ENCODE peak calls at places on chromosomes 4 and X, in ten cellular contexts. L is D341Med; D is cardiac fibroblast; X is EH; M is activated naive CD8-positive, alpha-beta T cell treated with anti-CD3 and anti-CD28 coated beads, Interleukin-2, amount 50 U/mL, for 24 hours; E is HCT116; A is stimulated activated CD4-positive, alpha-beta T cell treated with anti-CD3 and anti-CD28 coated beads, Interleukin-1b, Interleukin-23, amount 100 ng/mL, for 24 hours; O is omental fat pad; Q is LoVo; I is body of pancreas. H is an unnamed sample.

GRCh38 chr4:44194365-44194764 is 254.2 kb downstream of the KCTD8 start:
- DNase-seq in L (no peak), D (no peak), X (no peak), M (no peak), E (no peak), A (no peak), O (no peak), Q (no peak), I (no peak), H (no peak)

GRCh38 chrX:48911407-48912182 is at the start of gene SLC35A2:
- DNase-seq in L (peak; percentile 85), D (peak; percentile 61), X (peak; percentile 77), M (peak; percentile 87), E (peak; percentile 77), A (peak; percentile 65), O (peak; percentile 52), Q (peak; percentile 77), I (peak; percentile 85), H (peak; percentile 1)

GRCh38 chr4:72924814-72925213 is 144.7 kb downstream of the COX18 start:
- DNase-seq in L (no peak), D (no peak), X (no peak), M (no peak), E (no peak), A (no peak), O (no peak), Q (no peak), I (no peak), H (no peak)

GRCh38 chr4:157043131-157043530 is 32.8 kb upstream of the GLRB start:
- DNase-seq in L (no peak), D (peak; percentile 42), X (peak; percentile 46), M (no peak), E (no peak), A (no peak), O (no peak), Q (no peak), I (no peak), H (peak; percentile 32)

GRCh38 chr4:72326692-72327632 is 242.1 kb downstream of the ADAMTS3 start:
- DNase-seq in L (peak; percentile 44), D (peak; percentile 68), X (peak; percentile 46), M (no peak), E (peak; percentile 8), A (no peak), O (no peak), Q (peak; percentile 49), I (peak; percentile 11), H (no peak)

GRCh38 chr4:79632114-79632513 is 224.1 kb upstream of the GK2 start:
- DNase-seq in L (no peak), D (no peak), X (no peak), M (no peak), E (no peak), A (no peak), O (no peak), Q (no peak), I (no peak), H (no peak)

GRCh38 chr4:122083356-122083755 is 68.8 kb upstream of the BLTP1 start:
- DNase-seq in L (no peak), D (no peak), X (no peak), M (no peak), E (no peak), A (no peak), O (no peak), Q (no peak), I (no peak), H (no peak)

GRCh38 chrX:108223606-108224005 is 132.0 kb downstream of the ATG4A start:
- DNase-seq in L (no peak), D (peak; percentile 24), X (no peak), M (no peak), E (no peak), A (no peak), O (no peak), Q (no peak), I (no peak), H (no peak)

GRCh38 chrX:13694359-13694758 is 5.4 kb downstream of the RAB9A start:
- DNase-seq in L (no peak), D (no peak), X (peak; percentile 37), M (no peak), E (no peak), A (no peak), O (no peak), Q (no peak), I (no peak), H (no peak)

GRCh38 chr4:103410401-103410800 is 212.3 kb upstream of the CENPE start:
- DNase-seq in L (no peak), D (no peak), X (no peak), M (no peak), E (no peak), A (no peak), O (no peak), Q (no peak), I (no peak), H (no peak)

GRCh38 chr4:53651142-53651720 is 59.9 kb upstream of the LNX1 start:
- DNase-seq in L (no peak), D (peak; percentile 29), X (peak; percentile 49), M (no peak), E (no peak), A (no peak), O (no peak), Q (no peak), I (peak; percentile 61), H (no peak)

GRCh38 chr4:113878718-113879117 is 100.7 kb downstream of the ARSJ start:
- DNase-seq in L (no peak), D (peak; percentile 15), X (peak; percentile 33), M (no peak), E (no peak), A (no peak), O (no peak), Q (no peak), I (no peak), H (no peak)

GRCh38 chr4:125316781-125317525 is 2.2 kb downstream of the FAT4 start:
- DNase-seq in L (peak; percentile 55), D (peak; percentile 35), X (peak; percentile 56), M (peak; percentile 2), E (no peak), A (no peak), O (peak; percentile 23), Q (no peak), I (no peak), H (no peak)

GRCh38 chrX:41824551-41824950 is 98.8 kb downstream of the CASK start:
- DNase-seq in L (no peak), D (peak; percentile 34), X (peak; percentile 75), M (no peak), E (peak; percentile 51), A (no peak), O (no peak), Q (peak; percentile 52), I (no peak), H (no peak)

GRCh38 chr4:24736066-24736465 is 59.3 kb upstream of the SOD3 start:
- DNase-seq in L (no peak), D (peak; percentile 36), X (peak; percentile 35), M (no peak), E (peak; percentile 27), A (no peak), O (no peak), Q (no peak), I (no peak), H (no peak)

GRCh38 chr4:60648774-60649173 is 551.4 kb upstream of the ADGRL3 start:
- DNase-seq in L (no peak), D (no peak), X (no peak), M (no peak), E (no peak), A (no peak), O (no peak), Q (no peak), I (no peak), H (no peak)

GRCh38 chr4:183229397-183229796 is 90.7 kb downstream of the CLDN22 start:
- DNase-seq in L (no peak), D (no peak), X (peak; percentile 41), M (no peak), E (no peak), A (no peak), O (no peak), Q (no peak), I (no peak), H (no peak)

GRCh38 chr4:37245391-37245954 is 930 bp downstream of the NWD2 start:
- DNase-seq in L (no peak), D (no peak), X (no peak), M (no peak), E (no peak), A (no peak), O (no peak), Q (no peak), I (no peak), H (no peak)

GRCh38 chr4:52106701-52107100 is 55.6 kb downstream of the SPATA18 start:
- DNase-seq in L (no peak), D (no peak), X (peak; percentile 43), M (no peak), E (no peak), A (no peak), O (no peak), Q (no peak), I (no peak), H (no peak)

GRCh38 chr4:177393236-177393635 is 49.0 kb downstream of the AGA start:
- DNase-seq in L (no peak), D (no peak), X (no peak), M (peak; percentile 10), E (no peak), A (no peak), O (no peak), Q (no peak), I (no peak), H (peak; percentile 11)

GRCh38 chrX:41922125-41922521 is 1.2 kb downstream of the CASK start:
- DNase-seq in L (peak; percentile 18), D (peak; percentile 23), X (peak; percentile 25), M (peak; percentile 30), E (no peak), A (no peak), O (no peak), Q (no peak), I (peak; percentile 3), H (no peak)

GRCh38 chr4:724131-724530 is 18.5 kb downstream of the PCGF3 start:
- DNase-seq in L (no peak), D (no peak), X (no peak), M (no peak), E (no peak), A (no peak), O (no peak), Q (no peak), I (no peak), H (no peak)

GRCh38 chrX:26952213-26952612 is 510.9 kb downstream of the PPP4R3C start:
- DNase-seq in L (no peak), D (no peak), X (no peak), M (no peak), E (no peak), A (no peak), O (no peak), Q (no peak), I (no peak), H (no peak)

GRCh38 chr4:28636971-28637370 is 1776.3 kb downstream of the STIM2 start:
- DNase-seq in L (no peak), D (no peak), X (peak; percentile 55), M (no peak), E (no peak), A (no peak), O (no peak), Q (no peak), I (no peak), H (no peak)

GRCh38 chr4:164807611-164808010 is 53.7 kb downstream of the SMIM31 start:
- DNase-seq in L (no peak), D (no peak), X (no peak), M (no peak), E (no peak), A (no peak), O (no peak), Q (no peak), I (no peak), H (no peak)

GRCh38 chrX:150767475-150768131 is 74.4 kb downstream of the MTMR1 start:
- DNase-seq in L (no peak), D (peak; percentile 84), X (peak; percentile 90), M (no peak), E (no peak), A (no peak), O (no peak), Q (no peak), I (peak; percentile 29), H (peak; percentile 34)

GRCh38 chr4:130203571-130203970 is 1107.6 kb downstream of the C4orf33 start:
- DNase-seq in L (no peak), D (no peak), X (no peak), M (no peak), E (no peak), A (no peak), O (no peak), Q (no peak), I (no peak), H (no peak)

GRCh38 chr4:138669479-138670165 is 346.0 kb upstream of the NOCT start:
- DNase-seq in L (no peak), D (peak; percentile 13), X (peak; percentile 65), M (no peak), E (no peak), A (no peak), O (no peak), Q (no peak), I (no peak), H (no peak)